ENCODE peak calls at places on chromosomes 4 and X, in seven cellular contexts. One of them, this sample, is unnamed. For H3K9me3, the result is how much of the 10 kb centered on the place peaks cover.

GRCh38 chr4:8353158-8353495 is 83.6 kb downstream of the HTRA3 start:
- DNase-seq in kidney: no peak
- DNase-seq in ascending aorta: peak
- DNase-seq in lower lobe of right lung: no peak
- DNase-seq in fibroblast of lung: no peak
- DNase-seq in pancreas: no peak
- DNase-seq in stomach: no peak
- DNase-seq in this sample: no peak

GRCh38 chr4:61772116-61772515 is 572.0 kb downstream of the ADGRL3 start:
- DNase-seq in kidney: no peak
- DNase-seq in ascending aorta: no peak
- DNase-seq in lower lobe of right lung: no peak
- DNase-seq in fibroblast of lung: no peak
- DNase-seq in pancreas: no peak
- DNase-seq in stomach: no peak
- DNase-seq in this sample: no peak

GRCh38 chr4:39932776-39933402 is 44.8 kb downstream of the PDS5A start:
- DNase-seq in kidney: no peak
- DNase-seq in ascending aorta: no peak
- DNase-seq in lower lobe of right lung: no peak
- DNase-seq in fibroblast of lung: no peak
- DNase-seq in pancreas: no peak
- DNase-seq in stomach: no peak
- DNase-seq in this sample: no peak

GRCh38 chrX:103538728-103539127 is 19.4 kb upstream of the RAB40A start:
- DNase-seq in kidney: no peak
- DNase-seq in ascending aorta: no peak
- DNase-seq in lower lobe of right lung: no peak
- DNase-seq in fibroblast of lung: peak
- DNase-seq in pancreas: no peak
- DNase-seq in stomach: no peak
- DNase-seq in this sample: no peak

GRCh38 chr4:72896515-72896914 is 173.0 kb downstream of the COX18 start:
- DNase-seq in kidney: no peak
- DNase-seq in ascending aorta: peak
- DNase-seq in lower lobe of right lung: no peak
- DNase-seq in fibroblast of lung: peak
- DNase-seq in pancreas: no peak
- DNase-seq in stomach: no peak
- DNase-seq in this sample: no peak

GRCh38 chrX:131288738-131289511 is at the start of gene IGSF1:
- DNase-seq in kidney: no peak
- DNase-seq in ascending aorta: no peak
- DNase-seq in lower lobe of right lung: no peak
- DNase-seq in fibroblast of lung: peak
- DNase-seq in pancreas: peak
- DNase-seq in stomach: no peak
- DNase-seq in this sample: peak

GRCh38 chr4:65510976-65511375 is 159.3 kb downstream of the EPHA5 start:
- DNase-seq in kidney: no peak
- DNase-seq in ascending aorta: no peak
- DNase-seq in lower lobe of right lung: no peak
- DNase-seq in fibroblast of lung: no peak
- DNase-seq in pancreas: no peak
- DNase-seq in stomach: no peak
- DNase-seq in this sample: no peak

GRCh38 chr4:13261486-13262257 is 222.5 kb downstream of the RAB28 start:
- DNase-seq in kidney: no peak
- DNase-seq in ascending aorta: no peak
- DNase-seq in lower lobe of right lung: no peak
- DNase-seq in fibroblast of lung: no peak
- DNase-seq in pancreas: no peak
- DNase-seq in stomach: no peak
- DNase-seq in this sample: no peak

GRCh38 chr4:19657856-19658255 is 593.8 kb upstream of the SLIT2 start:
- DNase-seq in kidney: no peak
- DNase-seq in ascending aorta: no peak
- DNase-seq in lower lobe of right lung: no peak
- DNase-seq in fibroblast of lung: no peak
- DNase-seq in pancreas: no peak
- DNase-seq in stomach: no peak
- DNase-seq in this sample: no peak

GRCh38 chrX:79400618-79401017 is 33.5 kb upstream of the ITM2A start:
- DNase-seq in kidney: no peak
- DNase-seq in ascending aorta: no peak
- DNase-seq in lower lobe of right lung: no peak
- DNase-seq in fibroblast of lung: no peak
- DNase-seq in pancreas: no peak
- DNase-seq in stomach: no peak
- DNase-seq in this sample: no peak

GRCh38 chr4:37455301-37456062 is 210.9 kb downstream of the NWD2 start:
- DNase-seq in kidney: peak
- DNase-seq in ascending aorta: no peak
- DNase-seq in lower lobe of right lung: peak
- DNase-seq in fibroblast of lung: no peak
- DNase-seq in pancreas: peak
- DNase-seq in stomach: peak
- DNase-seq in this sample: no peak

GRCh38 chrX:80812176-80812575 is 2.5 kb upstream of the BRWD3 start:
- DNase-seq in kidney: no peak
- DNase-seq in ascending aorta: no peak
- DNase-seq in lower lobe of right lung: peak
- DNase-seq in fibroblast of lung: peak
- DNase-seq in pancreas: no peak
- DNase-seq in stomach: no peak
- DNase-seq in this sample: peak

DNA sequence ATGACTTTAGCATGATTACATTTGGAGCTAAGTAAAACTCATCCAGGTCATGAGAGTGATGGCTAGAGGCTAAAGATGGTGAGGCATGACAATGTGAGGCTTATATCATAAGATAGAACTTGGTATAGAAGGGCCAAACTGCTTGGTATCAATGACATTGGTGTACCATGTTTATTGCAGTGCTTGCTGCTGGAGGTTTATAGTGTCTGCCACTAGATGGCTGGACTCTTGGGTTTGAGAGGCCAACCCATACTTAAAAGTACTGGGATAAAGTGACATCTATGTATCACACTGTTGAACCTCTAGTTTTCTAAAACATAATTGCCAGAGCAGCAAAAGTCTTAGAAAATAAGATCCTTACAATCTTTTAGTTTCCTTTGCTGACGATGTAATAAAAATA is 83.0 kb upstream of the TACR3 start:
- DNase-seq in kidney: no peak
- DNase-seq in ascending aorta: no peak
- DNase-seq in lower lobe of right lung: no peak
- DNase-seq in fibroblast of lung: no peak
- DNase-seq in pancreas: no peak
- DNase-seq in stomach: no peak
- DNase-seq in this sample: no peak
- TF ChIP-seq CTCF in kidney: no peak
- TF ChIP-seq CTCF in ascending aorta: no peak
- TF ChIP-seq CTCF in lower lobe of right lung: no peak
- TF ChIP-seq CTCF in fibroblast of lung: no peak
- TF ChIP-seq CTCF in pancreas: no peak
- TF ChIP-seq CTCF in stomach: no peak
- TF ChIP-seq CTCF in this sample: no peak

GRCh38 chrX:10945463-10945862 is 165.7 kb upstream of the HCCS start:
- DNase-seq in kidney: no peak
- DNase-seq in ascending aorta: no peak
- DNase-seq in lower lobe of right lung: no peak
- DNase-seq in fibroblast of lung: no peak
- DNase-seq in pancreas: no peak
- DNase-seq in stomach: no peak
- DNase-seq in this sample: no peak

GRCh38 chrX:10952619-10953018 is 158.5 kb upstream of the HCCS start:
- DNase-seq in kidney: no peak
- DNase-seq in ascending aorta: no peak
- DNase-seq in lower lobe of right lung: no peak
- DNase-seq in fibroblast of lung: no peak
- DNase-seq in pancreas: no peak
- DNase-seq in stomach: no peak
- DNase-seq in this sample: no peak

GRCh38 chrX:10949541-10949940 is 161.6 kb upstream of the HCCS start:
- DNase-seq in kidney: no peak
- DNase-seq in ascending aorta: no peak
- DNase-seq in lower lobe of right lung: no peak
- DNase-seq in fibroblast of lung: no peak
- DNase-seq in pancreas: no peak
- DNase-seq in stomach: no peak
- DNase-seq in this sample: no peak
- H3K9me3 ChIP-seq in kidney: under half
- H3K9me3 ChIP-seq in ascending aorta: under half
- H3K9me3 ChIP-seq in lower lobe of right lung: under half
- H3K9me3 ChIP-seq in fibroblast of lung: under half
- H3K9me3 ChIP-seq in pancreas: under half
- H3K9me3 ChIP-seq in stomach: under half
- H3K9me3 ChIP-seq in this sample: under half

DNA sequence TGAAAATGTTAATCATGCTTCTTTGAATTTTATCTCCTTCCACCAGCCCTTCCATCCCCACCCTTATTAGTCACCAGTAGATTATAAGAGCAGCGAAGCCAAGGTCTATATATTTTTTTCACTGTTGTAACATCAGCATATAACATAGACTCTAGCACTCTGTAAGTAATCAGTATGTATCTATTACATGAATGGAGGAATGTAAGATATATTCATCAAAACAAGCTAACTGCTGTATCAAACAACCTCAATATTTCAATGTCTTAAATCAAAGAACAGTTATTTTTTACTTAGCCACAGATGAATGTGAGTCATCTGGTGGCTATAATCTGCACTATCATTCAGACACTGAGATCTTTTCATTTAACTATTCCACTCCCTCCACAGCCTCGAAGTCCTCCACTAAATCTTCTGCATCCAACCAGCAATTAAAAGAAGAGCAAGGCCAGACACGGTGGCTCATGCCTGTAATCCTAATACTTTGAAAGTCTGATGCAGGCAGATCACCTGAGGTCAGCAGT is 178.9 kb downstream of the CENPC start:
- DNase-seq in kidney: no peak
- DNase-seq in ascending aorta: no peak
- DNase-seq in lower lobe of right lung: no peak
- DNase-seq in fibroblast of lung: no peak
- DNase-seq in pancreas: no peak
- DNase-seq in stomach: no peak
- DNase-seq in this sample: no peak
- TF ChIP-seq CTCF in kidney: no peak
- TF ChIP-seq CTCF in ascending aorta: no peak
- TF ChIP-seq CTCF in lower lobe of right lung: no peak
- TF ChIP-seq CTCF in fibroblast of lung: no peak
- TF ChIP-seq CTCF in pancreas: no peak
- TF ChIP-seq CTCF in stomach: no peak
- TF ChIP-seq CTCF in this sample: no peak

DNA sequence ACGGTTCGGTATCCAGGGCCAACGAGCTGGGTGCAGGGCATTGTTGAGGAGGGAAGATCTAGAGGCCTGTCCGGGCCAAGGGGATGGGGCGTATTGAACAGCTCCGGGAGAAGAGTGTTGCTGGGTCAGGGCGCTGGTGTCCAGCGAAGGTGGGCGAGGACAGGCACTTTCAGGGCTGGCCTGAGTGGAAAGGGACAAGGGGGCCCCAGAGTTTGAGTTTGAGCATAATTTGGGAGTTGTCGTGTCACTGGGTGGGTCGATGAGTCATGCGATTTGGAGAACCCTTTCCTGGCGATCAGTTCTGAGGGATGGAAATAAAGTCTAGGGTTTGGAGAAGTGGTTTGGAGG is 299 bp downstream of the PRRG3 start:
- DNase-seq in kidney: no peak
- DNase-seq in ascending aorta: no peak
- DNase-seq in lower lobe of right lung: no peak
- DNase-seq in fibroblast of lung: no peak
- DNase-seq in pancreas: no peak
- DNase-seq in stomach: no peak
- DNase-seq in this sample: no peak
- H3K9me3 ChIP-seq in kidney: under half
- H3K9me3 ChIP-seq in ascending aorta: under half
- H3K9me3 ChIP-seq in lower lobe of right lung: under half
- H3K9me3 ChIP-seq in fibroblast of lung: under half
- H3K9me3 ChIP-seq in pancreas: under half
- H3K9me3 ChIP-seq in stomach: under half
- H3K9me3 ChIP-seq in this sample: under half

GRCh38 chrX:39152106-39152649 is 350.9 kb downstream of the MID1IP1 start:
- DNase-seq in kidney: no peak
- DNase-seq in ascending aorta: no peak
- DNase-seq in lower lobe of right lung: peak
- DNase-seq in fibroblast of lung: no peak
- DNase-seq in pancreas: no peak
- DNase-seq in stomach: peak
- DNase-seq in this sample: peak
- TF ChIP-seq CTCF in kidney: peak
- TF ChIP-seq CTCF in ascending aorta: peak
- TF ChIP-seq CTCF in lower lobe of right lung: peak
- TF ChIP-seq CTCF in fibroblast of lung: peak
- TF ChIP-seq CTCF in pancreas: no peak
- TF ChIP-seq CTCF in stomach: peak
- TF ChIP-seq CTCF in this sample: peak

GRCh38 chrX:101491943-101492342 is 6.7 kb downstream of the ARMCX4 start:
- DNase-seq in kidney: no peak
- DNase-seq in ascending aorta: no peak
- DNase-seq in lower lobe of right lung: no peak
- DNase-seq in fibroblast of lung: no peak
- DNase-seq in pancreas: no peak
- DNase-seq in stomach: no peak
- DNase-seq in this sample: no peak

GRCh38 chrX:101488796-101489195 is 3.5 kb downstream of the ARMCX4 start:
- DNase-seq in kidney: no peak
- DNase-seq in ascending aorta: no peak
- DNase-seq in lower lobe of right lung: no peak
- DNase-seq in fibroblast of lung: no peak
- DNase-seq in pancreas: no peak
- DNase-seq in stomach: no peak
- DNase-seq in this sample: no peak

GRCh38 chrX:101493225-101493624 is 8.0 kb downstream of the ARMCX4 start:
- DNase-seq in kidney: no peak
- DNase-seq in ascending aorta: no peak
- DNase-seq in lower lobe of right lung: no peak
- DNase-seq in fibroblast of lung: no peak
- DNase-seq in pancreas: no peak
- DNase-seq in stomach: no peak
- DNase-seq in this sample: no peak
- H3K9me3 ChIP-seq in kidney: under half
- H3K9me3 ChIP-seq in ascending aorta: under half
- H3K9me3 ChIP-seq in lower lobe of right lung: under half
- H3K9me3 ChIP-seq in fibroblast of lung: under half
- H3K9me3 ChIP-seq in pancreas: under half
- H3K9me3 ChIP-seq in stomach: under half
- H3K9me3 ChIP-seq in this sample: under half

DNA sequence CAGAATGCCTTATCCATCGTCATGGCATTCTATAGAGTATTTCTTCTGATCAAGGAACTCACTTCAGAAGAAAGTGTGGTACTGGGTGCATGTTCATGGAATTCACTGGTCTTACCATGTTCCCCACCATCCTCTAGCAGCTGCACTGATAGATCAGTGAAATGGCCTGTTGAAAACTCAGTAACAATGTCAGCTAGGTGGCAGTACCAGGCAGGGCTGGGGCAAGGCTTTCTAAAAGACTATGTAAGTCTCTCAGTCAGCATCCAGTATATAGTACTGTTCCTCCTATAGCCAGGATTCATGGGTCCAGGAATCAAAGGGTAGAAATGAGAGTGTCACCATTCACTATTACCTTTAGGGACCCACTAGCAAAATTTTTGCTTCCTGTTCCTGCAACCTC is 15.8 kb upstream of the LDB2 start:
- DNase-seq in kidney: no peak
- DNase-seq in ascending aorta: no peak
- DNase-seq in lower lobe of right lung: no peak
- DNase-seq in fibroblast of lung: peak
- DNase-seq in pancreas: no peak
- DNase-seq in stomach: no peak
- DNase-seq in this sample: peak
- TF ChIP-seq CTCF in kidney: peak
- TF ChIP-seq CTCF in ascending aorta: no peak
- TF ChIP-seq CTCF in lower lobe of right lung: peak
- TF ChIP-seq CTCF in fibroblast of lung: peak
- TF ChIP-seq CTCF in pancreas: no peak
- TF ChIP-seq CTCF in stomach: no peak
- TF ChIP-seq CTCF in this sample: no peak